ENCODE peak calls at places on chromosomes 6 and 20, in eight cellular contexts. X is CD8-positive, alpha-beta T cell; D is stimulated activated CD8-positive, alpha-beta memory T cell treated with anti-CD3 and anti-CD28 coated beads, Interleukin-15, amount 100 ng/mL, for 1 hour; F is stimulated activated CD4-positive, alpha-beta T cell treated with anti-CD3 and anti-CD28 coated beads, Interleukin-1b, Interleukin-23, amount 100 ng/mL, for 1 hour; H is nephron progenitor cell; P is GM13976; E is fibroblast of pulmonary artery; J is Calu3. Y is an unnamed sample.

GRCh38 chr6:75431379-75431778 is 62.2 kb downstream of the FILIP1 start:
- DNase-seq in J (no peak), H (no peak), D (no peak), P (no peak), X (no peak), F (no peak), E (no peak), Y (no peak)

GRCh38 chr20:24700166-24700860 is 230.9 kb downstream of the SYNDIG1 start:
- DNase-seq in D (no peak), E (no peak), X (no peak), H (no peak), J (no peak), P (no peak), F (no peak), Y (no peak)

GRCh38 chr6:38404355-38404754 is 235.4 kb downstream of the BTBD9 start:
- DNase-seq in E (peak), J (no peak), D (no peak), H (no peak), X (no peak), P (no peak), F (no peak), Y (no peak)

GRCh38 chr20:38550274-38550673 is 30.7 kb upstream of the ADIG start:
- DNase-seq in J (no peak), X (no peak), H (no peak), D (no peak), E (no peak), F (no peak), P (no peak), Y (no peak)

GRCh38 chr6:32604434-32604877 is 14.8 kb upstream of the HLA-DRB1 start:
- DNase-seq in E (peak), P (peak), F (no peak), D (no peak), H (no peak), X (no peak), J (no peak), Y (no peak)

GRCh38 chr6:167227984-167228383 is 63.1 kb upstream of the UNC93A start:
- DNase-seq in J (no peak), P (no peak), H (no peak), F (no peak), E (no peak), X (no peak), D (no peak), Y (no peak)

GRCh38 chr6:97842536-97842935 is 559.5 kb upstream of the MMS22L start:
- DNase-seq in X (no peak), F (no peak), E (no peak), H (no peak), D (no peak), P (no peak), J (no peak), Y (no peak)

GRCh38 chr20:63955281-63955845 is 853 bp downstream of the UCKL1 start:
- DNase-seq in F (no peak), J (peak), D (no peak), H (peak), X (no peak), E (no peak), P (peak), Y (no peak)

GRCh38 chr20:8020314-8021079 is 936 bp upstream of the TMX4 start:
- DNase-seq in D (no peak), H (no peak), E (no peak), P (peak), X (no peak), F (no peak), J (no peak), Y (no peak)

GRCh38 chr6:13927203-13927602 is 2.5 kb downstream of the RNF182 start:
- DNase-seq in H (no peak), D (no peak), J (no peak), F (no peak), P (no peak), X (no peak), E (no peak), Y (no peak)

GRCh38 chr6:35487653-35488516 is 9.0 kb downstream of the TEAD3 start:
- DNase-seq in D (no peak), X (no peak), H (no peak), E (peak), F (no peak), J (peak), P (no peak), Y (no peak)

Y was measured in HS-5.